ENCODE peak calls at places on chromosome 11, in six cellular contexts. D, F, E, K, A and O are unnamed samples.

GRCh38 chr11:57541099-57541670 is 3.8 kb downstream of the SMTNL1 start:
- DNase-seq in D (no peak), F (peak), E (no peak), K (no peak), A (no peak), O (no peak)

GRCh38 chr11:102761646-102762238 is 18.7 kb downstream of the MMP10 start:
- DNase-seq in D (no peak), F (no peak), E (peak), K (no peak), A (no peak), O (no peak)

GRCh38 chr11:75606099-75606498 is 44.0 kb downstream of the SERPINH1 start:
- DNase-seq in D (no peak), F (no peak), E (no peak), K (no peak), A (no peak), O (no peak)

GRCh38 chr11:118152020-118152551 is 537 bp downstream of the SCN4B start:
- DNase-seq in D (no peak), F (no peak), E (no peak), K (no peak), A (no peak), O (no peak)

GRCh38 chr11:126277322-126277721 is 5.6 kb upstream of the TIRAP start:
- DNase-seq in D (no peak), F (no peak), E (no peak), K (no peak), A (no peak), O (no peak)

GRCh38 chr11:133898770-133899115 is 53.4 kb upstream of the SPATA19 start:
- DNase-seq in D (no peak), F (peak), E (no peak), K (no peak), A (no peak), O (no peak)

GRCh38 chr11:44539971-44540370 is 25.5 kb upstream of the CD82 start:
- DNase-seq in D (no peak), F (no peak), E (no peak), K (no peak), A (no peak), O (no peak)

GRCh38 chr11:65275906-65276305 is 14.1 kb downstream of the POLA2 start:
- DNase-seq in D (no peak), F (no peak), E (no peak), K (no peak), A (no peak), O (no peak)

GRCh38 chr11:74754507-74755255 is 6.0 kb downstream of the RNF169 start:
- DNase-seq in D (no peak), F (no peak), E (peak), K (no peak), A (no peak), O (no peak)

GRCh38 chr11:96778272-96778671 is 388.5 kb downstream of the JRKL start:
- DNase-seq in D (no peak), F (no peak), E (no peak), K (no peak), A (no peak), O (no peak)

GRCh38 chr11:125110506-125110905 is 920 bp downstream of the TMEM218 start:
- DNase-seq in D (no peak), F (no peak), E (peak), K (no peak), A (no peak), O (no peak)

GRCh38 chr11:69968407-69969347 is 109.4 kb upstream of the ANO1 start:
- DNase-seq in D (no peak), F (no peak), E (no peak), K (no peak), A (no peak), O (no peak)

GRCh38 chr11:132060546-132060945 is 690.1 kb downstream of the NTM start:
- DNase-seq in D (no peak), F (no peak), E (no peak), K (no peak), A (no peak), O (no peak)

GRCh38 chr11:116791002-116791812 is 472 bp downstream of the APOA5 start:
- DNase-seq in D (peak), F (peak), E (peak), K (peak), A (peak), O (peak)

GRCh38 chr11:45994421-45995341 is 72.2 kb downstream of the LARGE2 start:
- DNase-seq in D (no peak), F (no peak), E (peak), K (no peak), A (peak), O (no peak)

GRCh38 chr11:14414470-14415461 is 55.8 kb upstream of the RRAS2 start:
- DNase-seq in D (no peak), F (no peak), E (peak), K (no peak), A (no peak), O (peak)

GRCh38 chr11:89176938-89177337 is 737 bp upstream of the TYR start:
- DNase-seq in D (no peak), F (no peak), E (no peak), K (no peak), A (no peak), O (no peak)

GRCh38 chr11:102476812-102477211 is 24.2 kb upstream of the TMEM123 start:
- DNase-seq in D (peak), F (no peak), E (peak), K (no peak), A (no peak), O (no peak)

GRCh38 chr11:44538375-44539054 is 26.9 kb upstream of the CD82 start:
- DNase-seq in D (peak), F (peak), E (peak), K (peak), A (peak), O (peak)

GRCh38 chr11:111335596-111335995 is 37.2 kb downstream of the POU2AF3 start:
- DNase-seq in D (no peak), F (no peak), E (no peak), K (no peak), A (no peak), O (no peak)

GRCh38 chr11:60910711-60911366 is 3.1 kb upstream of the TMEM109 start:
- DNase-seq in D (no peak), F (no peak), E (no peak), K (no peak), A (no peak), O (no peak)

GRCh38 chr11:94794287-94795168 is 26.4 kb downstream of the AMOTL1 start:
- DNase-seq in D (peak), F (peak), E (peak), K (peak), A (no peak), O (no peak)

GRCh38 chr11:95586155-95586554 is 203.4 kb downstream of the FAM76B start:
- DNase-seq in D (no peak), F (no peak), E (no peak), K (no peak), A (no peak), O (no peak)

GRCh38 chr11:69218271-69218682 is 62.5 kb downstream of the SMIM38 start:
- DNase-seq in D (peak), F (peak), E (no peak), K (no peak), A (peak), O (no peak)

GRCh38 chr11:124879229-124879998 is 14.2 kb downstream of the ROBO3 start:
- DNase-seq in D (no peak), F (peak), E (no peak), K (no peak), A (no peak), O (no peak)

GRCh38 chr11:3865388-3866193 is 10.1 kb downstream of the STIM1 start:
- DNase-seq in D (no peak), F (no peak), E (peak), K (no peak), A (no peak), O (no peak)

GRCh38 chr11:61160487-61161189 is 588 bp downstream of the VPS37C start:
- DNase-seq in D (no peak), F (no peak), E (peak), K (no peak), A (no peak), O (no peak)

GRCh38 chr11:75013051-75013450 is 24.3 kb downstream of the NEU3 start:
- DNase-seq in D (no peak), F (no peak), E (peak), K (no peak), A (no peak), O (no peak)

GRCh38 chr11:35106595-35106994 is 32.4 kb upstream of the CD44 start:
- DNase-seq in D (no peak), F (no peak), E (no peak), K (no peak), A (no peak), O (no peak)

GRCh38 chr11:35352107-35352888 is 67.1 kb downstream of the SLC1A2 start:
- DNase-seq in D (no peak), F (peak), E (peak), K (no peak), A (no peak), O (no peak)

GRCh38 chr11:73989156-73989555 is 6.5 kb upstream of the UCP2 start:
- DNase-seq in D (no peak), F (no peak), E (no peak), K (no peak), A (no peak), O (no peak)

GRCh38 chr11:13105237-13105844 is 96.2 kb downstream of the RASSF10 start:
- DNase-seq in D (peak), F (peak), E (no peak), K (peak), A (no peak), O (no peak)

GRCh38 chr11:30635401-30635989 is 49.3 kb upstream of the MPPED2 start:
- DNase-seq in D (no peak), F (peak), E (no peak), K (no peak), A (peak), O (no peak)

GRCh38 chr11:46294365-46295309 is 17.2 kb downstream of the CREB3L1 start:
- DNase-seq in D (no peak), F (no peak), E (peak), K (peak), A (peak), O (no peak)

GRCh38 chr11:94948070-94948617 is 25.2 kb downstream of the CWC15 start:
- DNase-seq in D (no peak), F (no peak), E (peak), K (no peak), A (no peak), O (no peak)

GRCh38 chr11:125105921-125106320 is 5.5 kb downstream of the TMEM218 start:
- DNase-seq in D (no peak), F (no peak), E (no peak), K (no peak), A (no peak), O (no peak)

GRCh38 chr11:119641991-119642745 is 86.8 kb downstream of the NECTIN1 start:
- DNase-seq in D (no peak), F (no peak), E (peak), K (no peak), A (no peak), O (peak)

GRCh38 chr11:118845369-118845768 is 38.3 kb upstream of the CXCR5 start:
- DNase-seq in D (no peak), F (no peak), E (peak), K (no peak), A (no peak), O (peak)

DNA sequence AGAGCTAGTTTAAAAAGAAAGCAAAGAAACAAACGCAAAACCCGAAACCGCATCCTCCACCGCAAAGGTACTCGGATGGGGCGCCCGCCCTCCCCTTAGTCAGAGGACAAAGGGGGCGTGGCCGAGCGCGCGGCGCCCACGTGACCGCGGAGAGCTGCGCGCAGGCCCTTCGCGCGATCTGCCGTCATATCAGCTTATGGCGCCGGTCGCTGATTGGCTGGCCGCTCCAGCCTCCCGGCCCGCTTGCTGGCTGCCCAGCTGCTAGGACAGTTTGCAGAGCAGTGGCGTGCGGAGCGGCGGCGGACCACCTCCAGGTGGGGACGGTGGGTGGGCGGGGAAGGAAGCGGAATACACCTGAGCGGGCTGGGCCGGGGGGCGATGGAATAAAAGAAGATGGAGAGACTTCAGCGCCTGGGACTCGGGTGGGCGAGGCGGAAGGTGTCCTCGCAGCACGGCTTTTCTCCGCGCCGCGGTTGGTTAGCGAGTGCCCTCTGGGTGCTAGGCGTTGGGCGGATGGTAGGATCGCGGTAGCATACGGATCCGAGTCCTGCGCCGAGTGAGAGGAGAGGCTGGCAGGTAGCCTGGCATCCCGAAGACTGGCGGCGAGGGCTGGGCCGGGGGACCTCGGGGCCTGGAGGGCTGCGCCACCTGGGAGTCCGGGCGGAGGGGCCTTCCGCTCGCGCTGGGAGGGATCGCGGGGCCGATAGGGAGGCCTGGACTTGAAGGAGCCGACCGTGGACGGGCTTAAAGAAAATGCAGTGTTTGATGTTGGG is at the start of gene SC5D:
- DNase-seq in D (peak), F (peak), E (peak), K (peak), A (peak), O (peak)
- TF ChIP-seq CTCF in D (no peak), F (no peak), E (no peak), K (no peak), A (no peak), O (no peak)

DNA sequence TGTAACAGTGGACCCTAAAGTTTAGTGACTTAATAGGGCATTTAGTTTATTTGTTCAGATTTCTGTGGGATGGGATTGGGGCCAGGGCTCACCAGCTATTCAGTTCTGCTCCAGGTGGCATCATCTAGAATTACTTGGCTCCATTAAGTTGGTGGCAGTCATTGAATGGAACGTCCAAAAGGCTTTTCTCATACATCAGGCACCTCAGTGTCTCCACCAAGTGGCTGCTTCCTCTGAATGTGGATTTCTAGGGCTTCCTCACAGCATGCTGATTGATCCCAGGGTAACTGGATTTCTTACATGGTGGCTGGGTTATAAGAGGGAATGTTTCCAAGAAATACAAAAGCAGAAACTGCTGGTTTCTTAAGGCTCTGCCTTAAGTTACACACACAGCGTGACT is 34.7 kb downstream of the USP47 start:
- DNase-seq in D (no peak), F (no peak), E (peak), K (no peak), A (no peak), O (no peak)
- TF ChIP-seq CTCF in D (no peak), F (no peak), E (peak), K (no peak), A (no peak), O (no peak)

GRCh38 chr11:82718307-82718706 is 15.4 kb downstream of the FAM181B start:
- DNase-seq in D (peak), F (no peak), E (peak), K (peak), A (peak), O (peak)
- TF ChIP-seq CTCF in D (peak), F (peak), E (peak), K (no peak), A (peak), O (peak)

GRCh38 chr11:1051356-1052132 is 15.0 kb upstream of the MUC6 start:
- DNase-seq in D (no peak), F (no peak), E (no peak), K (peak), A (no peak), O (no peak)

GRCh38 chr11:1055109-1055703 is 18.7 kb upstream of the MUC6 start:
- DNase-seq in D (no peak), F (no peak), E (no peak), K (no peak), A (no peak), O (no peak)

GRCh38 chr11:1054143-1055108 is 17.9 kb upstream of the MUC6 start:
- DNase-seq in D (peak), F (no peak), E (no peak), K (peak), A (peak), O (no peak)

GRCh38 chr11:1052133-1053011 is 15.9 kb upstream of the MUC6 start:
- DNase-seq in D (peak), F (no peak), E (no peak), K (peak), A (peak), O (no peak)

DNA sequence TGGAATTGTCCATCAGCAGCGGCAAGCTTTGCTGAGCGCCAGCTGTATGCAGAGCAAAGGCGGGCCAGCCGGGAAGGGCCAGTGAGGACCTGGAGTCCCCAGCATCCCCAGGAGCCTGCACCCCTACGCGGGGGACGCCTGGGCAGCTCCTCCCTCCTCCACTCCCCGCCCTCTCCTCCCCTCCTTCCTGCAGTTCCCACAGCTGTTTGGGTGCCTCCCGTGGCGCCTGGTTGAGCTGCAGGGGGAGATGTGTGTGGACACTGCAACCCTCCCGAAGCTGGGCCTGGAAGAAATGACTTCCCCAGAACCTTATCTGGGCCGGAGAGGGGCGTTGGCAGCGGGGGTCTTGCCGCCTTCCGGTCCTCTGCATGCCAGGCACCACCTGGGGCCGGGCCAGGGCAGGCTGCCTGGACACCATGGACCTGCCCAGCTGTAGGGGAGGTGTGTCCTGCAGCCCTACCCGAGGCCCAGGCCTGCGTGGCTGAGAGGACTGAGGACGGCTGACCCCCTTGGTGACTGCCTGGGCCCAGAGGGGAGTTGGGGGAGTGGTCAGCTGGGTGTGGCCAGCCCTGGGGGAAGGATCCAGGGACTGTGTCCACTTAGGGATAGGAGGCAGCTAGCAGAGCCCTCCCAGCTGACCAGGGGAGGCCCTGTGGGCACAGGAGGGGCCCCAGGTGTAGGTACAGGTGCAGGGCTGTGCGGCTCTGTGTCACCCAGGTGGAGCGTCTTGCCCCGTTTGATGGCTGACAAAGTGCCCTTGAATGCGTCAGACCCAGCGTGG is 16.8 kb upstream of the MUC6 start:
- DNase-seq in D (peak), F (no peak), E (no peak), K (peak), A (peak), O (no peak)
- TF ChIP-seq CTCF in D (no peak), F (no peak), E (no peak), K (no peak), A (no peak), O (no peak)

DNA sequence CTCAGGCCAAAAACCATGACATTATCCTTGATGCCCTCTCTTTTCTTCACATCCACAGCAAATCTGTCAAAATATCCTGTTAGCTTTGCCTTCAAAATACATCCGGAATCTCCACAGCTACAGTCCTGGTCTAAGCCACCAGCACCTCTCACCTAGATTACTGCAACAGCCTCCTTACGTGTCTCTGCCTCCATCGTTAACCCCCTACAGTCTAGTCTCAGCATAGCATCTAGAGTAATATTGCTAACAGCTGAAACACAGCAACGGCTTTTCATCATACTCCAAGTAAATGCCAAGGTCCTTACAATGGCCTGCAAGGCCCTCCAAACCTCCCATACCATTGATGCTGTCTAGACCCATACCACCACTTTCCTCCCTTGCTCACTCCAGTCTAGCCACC is 4.4 kb downstream of the TSG101 start:
- DNase-seq in D (no peak), F (no peak), E (peak), K (no peak), A (no peak), O (no peak)
- TF ChIP-seq CTCF in D (no peak), F (no peak), E (peak), K (no peak), A (no peak), O (peak)

GRCh38 chr11:72328366-72329224 is 84.6 kb upstream of the PHOX2A start:
- DNase-seq in D (no peak), F (no peak), E (no peak), K (no peak), A (no peak), O (no peak)
- TF ChIP-seq CTCF in D (no peak), F (no peak), E (no peak), K (no peak), A (no peak), O (no peak)

GRCh38 chr11:1763796-1764661 is at the start of gene CTSD:
- DNase-seq in D (peak), F (peak), E (peak), K (peak), A (peak), O (peak)
- TF ChIP-seq CTCF in D (no peak), F (no peak), E (no peak), K (no peak), A (no peak), O (peak)

GRCh38 chr11:79374707-79375106 is 66.1 kb downstream of the TENM4 start:
- DNase-seq in D (no peak), F (no peak), E (no peak), K (no peak), A (no peak), O (no peak)

GRCh38 chr11:79367844-79368243 is 73.0 kb downstream of the TENM4 start:
- DNase-seq in D (no peak), F (no peak), E (no peak), K (no peak), A (no peak), O (no peak)

GRCh38 chr11:79371724-79372123 is 69.1 kb downstream of the TENM4 start:
- DNase-seq in D (no peak), F (no peak), E (no peak), K (no peak), A (no peak), O (no peak)

GRCh38 chr11:79369094-79369493 is 71.7 kb downstream of the TENM4 start:
- DNase-seq in D (no peak), F (no peak), E (no peak), K (no peak), A (no peak), O (no peak)

GRCh38 chr11:79371152-79371551 is 69.7 kb downstream of the TENM4 start:
- DNase-seq in D (no peak), F (no peak), E (no peak), K (no peak), A (no peak), O (no peak)
- TF ChIP-seq CTCF in D (no peak), F (no peak), E (no peak), K (no peak), A (no peak), O (no peak)